ENCODE peak calls at places on chromosomes 11 and 22, in seven cellular contexts. One of them, this sample, is unnamed.

GRCh38 chr11:81165164-81165563 is 1568.5 kb downstream of the FAM181B start:
- DNase-seq in Right ventricle myocardium superior: no peak
- DNase-seq in lung microvascular endothelial cell: no peak
- DNase-seq in EH: no peak
- DNase-seq in NCI-H1092: no peak
- DNase-seq in endothelial cell: no peak
- DNase-seq in skeletal muscle cell: no peak
- DNase-seq in this sample: no peak

GRCh38 chr11:93532285-93532789 is 10.9 kb downstream of the SMCO4 start:
- DNase-seq in Right ventricle myocardium superior: no peak
- DNase-seq in lung microvascular endothelial cell: no peak
- DNase-seq in EH: peak; percentile 47
- DNase-seq in NCI-H1092: no peak
- DNase-seq in endothelial cell: no peak
- DNase-seq in skeletal muscle cell: no peak
- DNase-seq in this sample: peak; percentile 56

GRCh38 chr11:126345759-126346585 is 9.5 kb upstream of the ST3GAL4 start:
- DNase-seq in Right ventricle myocardium superior: peak; percentile 74
- DNase-seq in lung microvascular endothelial cell: peak; percentile 36
- DNase-seq in EH: peak; percentile 82
- DNase-seq in NCI-H1092: no peak
- DNase-seq in endothelial cell: no peak
- DNase-seq in skeletal muscle cell: no peak
- DNase-seq in this sample: peak; percentile 94

GRCh38 chr11:8230178-8230859 is 33.4 kb downstream of the LMO1 start:
- DNase-seq in Right ventricle myocardium superior: no peak
- DNase-seq in lung microvascular endothelial cell: no peak
- DNase-seq in EH: no peak
- DNase-seq in NCI-H1092: no peak
- DNase-seq in endothelial cell: no peak
- DNase-seq in skeletal muscle cell: no peak
- DNase-seq in this sample: no peak

GRCh38 chr11:75570559-75571139 is 8.6 kb downstream of the SERPINH1 start:
- DNase-seq in Right ventricle myocardium superior: peak; percentile 10
- DNase-seq in lung microvascular endothelial cell: peak; percentile 70
- DNase-seq in EH: no peak
- DNase-seq in NCI-H1092: no peak
- DNase-seq in endothelial cell: peak; percentile 36
- DNase-seq in skeletal muscle cell: no peak
- DNase-seq in this sample: no peak

GRCh38 chr11:79860336-79860735 is 419.5 kb upstream of the TENM4 start:
- DNase-seq in Right ventricle myocardium superior: no peak
- DNase-seq in lung microvascular endothelial cell: no peak
- DNase-seq in EH: no peak
- DNase-seq in NCI-H1092: no peak
- DNase-seq in endothelial cell: no peak
- DNase-seq in skeletal muscle cell: no peak
- DNase-seq in this sample: no peak

GRCh38 chr22:18970948-18971315 is 34.8 kb upstream of the PRODH start:
- DNase-seq in Right ventricle myocardium superior: peak; percentile 13
- DNase-seq in lung microvascular endothelial cell: no peak
- DNase-seq in EH: no peak
- DNase-seq in NCI-H1092: no peak
- DNase-seq in endothelial cell: no peak
- DNase-seq in skeletal muscle cell: no peak
- DNase-seq in this sample: no peak

GRCh38 chr11:123303924-123304323 is 108.9 kb upstream of the CLMP start:
- DNase-seq in Right ventricle myocardium superior: no peak
- DNase-seq in lung microvascular endothelial cell: no peak
- DNase-seq in EH: no peak
- DNase-seq in NCI-H1092: no peak
- DNase-seq in endothelial cell: no peak
- DNase-seq in skeletal muscle cell: no peak
- DNase-seq in this sample: no peak

GRCh38 chr22:26606611-26607010 is 11.2 kb downstream of the CRYBB1 start:
- DNase-seq in Right ventricle myocardium superior: no peak
- DNase-seq in lung microvascular endothelial cell: no peak
- DNase-seq in EH: peak; percentile 75
- DNase-seq in NCI-H1092: no peak
- DNase-seq in endothelial cell: no peak
- DNase-seq in skeletal muscle cell: peak; percentile 8
- DNase-seq in this sample: peak; percentile 76

GRCh38 chr11:133922078-133922870 is 34.5 kb downstream of the IGSF9B start:
- DNase-seq in Right ventricle myocardium superior: no peak
- DNase-seq in lung microvascular endothelial cell: no peak
- DNase-seq in EH: no peak
- DNase-seq in NCI-H1092: peak; percentile 13
- DNase-seq in endothelial cell: no peak
- DNase-seq in skeletal muscle cell: no peak
- DNase-seq in this sample: no peak

GRCh38 chr11:88357323-88358039 is 19.9 kb upstream of the CTSC start:
- DNase-seq in Right ventricle myocardium superior: no peak
- DNase-seq in lung microvascular endothelial cell: no peak
- DNase-seq in EH: peak; percentile 46
- DNase-seq in NCI-H1092: no peak
- DNase-seq in endothelial cell: no peak
- DNase-seq in skeletal muscle cell: peak; percentile 48
- DNase-seq in this sample: peak; percentile 73

This sample was measured in iris pigment epithelial cell.